ENCODE peak calls at places on chromosomes 16 and 17, in six cellular contexts. One of them, this sample, is unnamed.

GRCh38 chr16:610513-611381 is 20.0 kb upstream of the WFIKKN1 start:
- DNase-seq in A172: no peak
- DNase-seq in T47D: no peak
- DNase-seq in ovary: peak
- DNase-seq in left ventricle myocardium superior: peak
- DNase-seq in stimulated activated CD4-positive, alpha-beta T cell treated with anti-CD3 and anti-CD28 coated beads, TNF-alpha, amount 100 ng/mL, for 1 hour: peak
- DNase-seq in this sample: no peak

GRCh38 chr17:40915721-40916256 is 21.7 kb downstream of the KRT23 start:
- DNase-seq in A172: no peak
- DNase-seq in T47D: no peak
- DNase-seq in ovary: no peak
- DNase-seq in left ventricle myocardium superior: no peak
- DNase-seq in stimulated activated CD4-positive, alpha-beta T cell treated with anti-CD3 and anti-CD28 coated beads, TNF-alpha, amount 100 ng/mL, for 1 hour: no peak
- DNase-seq in this sample: no peak

GRCh38 chr17:58755577-58756245 is at the start of gene PPM1E:
- DNase-seq in A172: peak
- DNase-seq in T47D: peak
- DNase-seq in ovary: peak
- DNase-seq in left ventricle myocardium superior: peak
- DNase-seq in stimulated activated CD4-positive, alpha-beta T cell treated with anti-CD3 and anti-CD28 coated beads, TNF-alpha, amount 100 ng/mL, for 1 hour: peak
- DNase-seq in this sample: peak

GRCh38 chr16:51193879-51194278 is 42.8 kb upstream of the SALL1 start:
- DNase-seq in A172: no peak
- DNase-seq in T47D: no peak
- DNase-seq in ovary: no peak
- DNase-seq in left ventricle myocardium superior: no peak
- DNase-seq in stimulated activated CD4-positive, alpha-beta T cell treated with anti-CD3 and anti-CD28 coated beads, TNF-alpha, amount 100 ng/mL, for 1 hour: no peak
- DNase-seq in this sample: no peak

GRCh38 chr17:74442670-74443515 is 11.0 kb downstream of the GPRC5C start:
- DNase-seq in A172: peak
- DNase-seq in T47D: peak
- DNase-seq in ovary: peak
- DNase-seq in left ventricle myocardium superior: peak
- DNase-seq in stimulated activated CD4-positive, alpha-beta T cell treated with anti-CD3 and anti-CD28 coated beads, TNF-alpha, amount 100 ng/mL, for 1 hour: no peak
- DNase-seq in this sample: peak

GRCh38 chr17:72702998-72703397 is 389.5 kb downstream of the SLC39A11 start:
- DNase-seq in A172: peak
- DNase-seq in T47D: no peak
- DNase-seq in ovary: no peak
- DNase-seq in left ventricle myocardium superior: no peak
- DNase-seq in stimulated activated CD4-positive, alpha-beta T cell treated with anti-CD3 and anti-CD28 coated beads, TNF-alpha, amount 100 ng/mL, for 1 hour: no peak
- DNase-seq in this sample: no peak

GRCh38 chr16:50826797-50827316 is 85.0 kb downstream of the CYLD start:
- DNase-seq in A172: no peak
- DNase-seq in T47D: no peak
- DNase-seq in ovary: no peak
- DNase-seq in left ventricle myocardium superior: no peak
- DNase-seq in stimulated activated CD4-positive, alpha-beta T cell treated with anti-CD3 and anti-CD28 coated beads, TNF-alpha, amount 100 ng/mL, for 1 hour: no peak
- DNase-seq in this sample: no peak

GRCh38 chr17:17836818-17837379 is at the start of gene SREBF1:
- DNase-seq in A172: no peak
- DNase-seq in T47D: no peak
- DNase-seq in ovary: peak
- DNase-seq in left ventricle myocardium superior: peak
- DNase-seq in stimulated activated CD4-positive, alpha-beta T cell treated with anti-CD3 and anti-CD28 coated beads, TNF-alpha, amount 100 ng/mL, for 1 hour: peak
- DNase-seq in this sample: no peak

GRCh38 chr17:992933-993332 is 4.0 kb upstream of the TIMM22 start:
- DNase-seq in A172: no peak
- DNase-seq in T47D: no peak
- DNase-seq in ovary: no peak
- DNase-seq in left ventricle myocardium superior: no peak
- DNase-seq in stimulated activated CD4-positive, alpha-beta T cell treated with anti-CD3 and anti-CD28 coated beads, TNF-alpha, amount 100 ng/mL, for 1 hour: no peak
- DNase-seq in this sample: no peak

GRCh38 chr16:54140788-54141136 is 145.8 kb downstream of the IRX3 start:
- DNase-seq in A172: no peak
- DNase-seq in T47D: no peak
- DNase-seq in ovary: no peak
- DNase-seq in left ventricle myocardium superior: no peak
- DNase-seq in stimulated activated CD4-positive, alpha-beta T cell treated with anti-CD3 and anti-CD28 coated beads, TNF-alpha, amount 100 ng/mL, for 1 hour: no peak
- DNase-seq in this sample: no peak

GRCh38 chr16:19127205-19127604 is 13.4 kb downstream of the ITPRIPL2 start:
- DNase-seq in A172: no peak
- DNase-seq in T47D: no peak
- DNase-seq in ovary: no peak
- DNase-seq in left ventricle myocardium superior: no peak
- DNase-seq in stimulated activated CD4-positive, alpha-beta T cell treated with anti-CD3 and anti-CD28 coated beads, TNF-alpha, amount 100 ng/mL, for 1 hour: no peak
- DNase-seq in this sample: no peak

GRCh38 chr16:30077656-30078055 is 1.9 kb downstream of the PPP4C start:
- DNase-seq in A172: no peak
- DNase-seq in T47D: no peak
- DNase-seq in ovary: no peak
- DNase-seq in left ventricle myocardium superior: no peak
- DNase-seq in stimulated activated CD4-positive, alpha-beta T cell treated with anti-CD3 and anti-CD28 coated beads, TNF-alpha, amount 100 ng/mL, for 1 hour: no peak
- DNase-seq in this sample: no peak

This sample was measured in prostate gland.